ENCODE peak calls at places on chromosomes 11 and 22, in six cellular contexts. P, Z, K, R, Q and O are unnamed samples.

GRCh38 chr11:289706-290620 is 1.0 kb downstream of the PGGHG start:
- DNase-seq in Q (no peak), Z (no peak), P (no peak), K (peak; percentile 69), R (no peak), O (no peak)

GRCh38 chr11:117822031-117822521 is 2.5 kb downstream of the FXYD2 start:
- DNase-seq in P (peak; percentile 17), Q (no peak), K (peak; percentile 84), R (peak; percentile 19), Z (no peak), O (no peak)

GRCh38 chr11:79431535-79431934 is 9.3 kb downstream of the TENM4 start:
- DNase-seq in Z (no peak), K (no peak), P (no peak), R (peak; percentile 43), Q (no peak), O (peak; percentile 94)

GRCh38 chr22:39176673-39177455 is 24.4 kb upstream of the CBX7 start:
- DNase-seq in Z (no peak), P (no peak), K (no peak), R (no peak), Q (no peak), O (no peak)

GRCh38 chr22:30694171-30694637 is 470 bp upstream of the OSBP2 start:
- DNase-seq in R (peak; percentile 67), Q (peak; percentile 75), Z (no peak), K (no peak), P (no peak), O (peak; percentile 28)

GRCh38 chr11:92886243-92886905 is 83.1 kb upstream of the MTNR1B start:
- DNase-seq in Q (peak; percentile 58), Z (peak; percentile 54), P (peak; percentile 70), R (peak; percentile 27), K (peak; percentile 66), O (peak; percentile 55)

GRCh38 chr22:41504397-41504796 is 35.5 kb downstream of the ACO2 start:
- DNase-seq in Q (no peak), P (no peak), Z (no peak), R (peak; percentile 57), K (no peak), O (peak; percentile 83)

GRCh38 chr22:47654922-47655451 is 892.5 kb downstream of the TBC1D22A start:
- DNase-seq in K (no peak), Z (no peak), Q (no peak), P (no peak), R (no peak), O (no peak)

GRCh38 chr11:115765803-115766239 is 261.6 kb upstream of the CADM1 start:
- DNase-seq in K (peak; percentile 7), R (no peak), Z (no peak), Q (no peak), P (no peak), O (no peak)

GRCh38 chr11:3906166-3906565 is 50.7 kb downstream of the STIM1 start:
- DNase-seq in K (no peak), Q (no peak), Z (no peak), R (no peak), P (no peak), O (no peak)

GRCh38 chr22:36027960-36028645 is 521 bp downstream of the RBFOX2 start:
- DNase-seq in P (no peak), Z (no peak), Q (peak; percentile 41), R (no peak), K (no peak), O (no peak)

GRCh38 chr11:121513807-121514206 is 61.0 kb upstream of the SORL1-AS1 start:
- DNase-seq in R (no peak), K (no peak), Z (no peak), Q (no peak), P (no peak), O (no peak)

GRCh38 chr22:30400159-30400558 is 3.3 kb downstream of the SEC14L2 start:
- DNase-seq in R (no peak), Q (no peak), K (no peak), P (no peak), Z (no peak), O (no peak)

GRCh38 chr11:84289381-84289906 is 1003.3 kb upstream of the CCDC90B start:
- DNase-seq in Q (no peak), Z (no peak), R (no peak), P (peak; percentile 60), K (no peak), O (peak; percentile 65)

GRCh38 chr11:2761131-2762030 is 61.6 kb upstream of the KCNQ1OT1 start:
- DNase-seq in P (no peak), R (no peak), K (peak; percentile 1), Q (peak; percentile 61), Z (no peak), O (no peak)

GRCh38 chr11:116696381-116696941 is 76.3 kb downstream of the BUD13 start:
- DNase-seq in K (no peak), Z (no peak), P (no peak), R (peak; percentile 28), Q (peak; percentile 22), O (peak; percentile 4)

GRCh38 chr22:45429921-45430775 is 16.7 kb downstream of the RIBC2 start:
- DNase-seq in Q (no peak), R (no peak), Z (no peak), K (no peak), P (no peak), O (no peak)

GRCh38 chr11:130414107-130415088 is 14.0 kb downstream of the ADAMTS8 start:
- DNase-seq in K (no peak), Z (no peak), P (no peak), R (no peak), Q (no peak), O (peak; percentile 48)

GRCh38 chr11:113839842-113840241 is 35.5 kb downstream of the USP28 start:
- DNase-seq in K (no peak), Q (no peak), Z (no peak), R (no peak), P (no peak), O (no peak)

GRCh38 chr22:39808087-39808486 is 85.5 kb downstream of the ENTHD1 start:
- DNase-seq in P (peak; percentile 16), K (peak; percentile 15), R (peak; percentile 38), Z (peak; percentile 30), Q (peak; percentile 56), O (peak; percentile 21)

DNA sequence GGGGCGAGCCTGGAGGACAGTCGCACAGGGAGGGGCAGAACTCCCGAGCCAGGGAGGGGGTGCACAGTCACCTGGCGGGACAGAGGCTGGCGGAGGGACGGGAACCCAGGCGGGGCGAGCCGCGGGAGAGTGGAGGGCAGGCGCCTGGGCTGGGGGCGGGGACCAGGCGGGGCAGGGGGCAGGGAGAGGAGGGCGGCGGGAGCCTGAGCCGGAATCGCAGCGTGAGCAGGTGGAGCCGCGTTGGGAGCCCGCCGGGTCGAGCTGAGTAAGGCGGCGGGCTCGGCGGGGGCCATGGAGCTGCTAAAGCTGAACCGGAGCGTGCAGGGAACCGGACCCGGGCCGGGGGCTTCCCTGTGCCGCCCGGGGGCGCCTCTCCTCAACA is at the start of gene CCKBR:
- DNase-seq in R (no peak), Q (no peak), K (peak; percentile 13), P (no peak), Z (no peak), O (no peak)
- H3K4me3 ChIP-seq in R (no peak within 1 kb of the TSS), Q (peak within 1 kb of the TSS; percentile 19), K (no peak within 1 kb of the TSS), P (no peak within 1 kb of the TSS), Z (no peak within 1 kb of the TSS), O (no peak within 1 kb of the TSS)

GRCh38 chr11:107747622-107748021 is 35.8 kb upstream of the SLN start:
- DNase-seq in K (no peak), P (no peak), Q (no peak), R (no peak), Z (no peak), O (no peak)

GRCh38 chr11:107744736-107745135 is 32.9 kb upstream of the SLN start:
- DNase-seq in K (no peak), Q (no peak), R (no peak), P (no peak), Z (no peak), O (no peak)

GRCh38 chr11:107740256-107740655 is 28.4 kb upstream of the SLN start:
- DNase-seq in K (no peak), P (no peak), R (no peak), Q (no peak), Z (no peak), O (peak; percentile 67)

GRCh38 chr11:107741044-107741823 is 29.4 kb upstream of the SLN start:
- DNase-seq in Q (no peak), R (peak; percentile 55), Z (peak; percentile 21), P (peak; percentile 57), K (no peak), O (peak; percentile 42)

GRCh38 chr11:107743161-107743560 is 31.3 kb upstream of the SLN start:
- DNase-seq in Z (no peak), K (no peak), Q (no peak), P (no peak), R (no peak), O (no peak)
- TF ChIP-seq CTCF in Z (no peak), K (no peak), Q (no peak), P (no peak), R (no peak), O (no peak)

DNA sequence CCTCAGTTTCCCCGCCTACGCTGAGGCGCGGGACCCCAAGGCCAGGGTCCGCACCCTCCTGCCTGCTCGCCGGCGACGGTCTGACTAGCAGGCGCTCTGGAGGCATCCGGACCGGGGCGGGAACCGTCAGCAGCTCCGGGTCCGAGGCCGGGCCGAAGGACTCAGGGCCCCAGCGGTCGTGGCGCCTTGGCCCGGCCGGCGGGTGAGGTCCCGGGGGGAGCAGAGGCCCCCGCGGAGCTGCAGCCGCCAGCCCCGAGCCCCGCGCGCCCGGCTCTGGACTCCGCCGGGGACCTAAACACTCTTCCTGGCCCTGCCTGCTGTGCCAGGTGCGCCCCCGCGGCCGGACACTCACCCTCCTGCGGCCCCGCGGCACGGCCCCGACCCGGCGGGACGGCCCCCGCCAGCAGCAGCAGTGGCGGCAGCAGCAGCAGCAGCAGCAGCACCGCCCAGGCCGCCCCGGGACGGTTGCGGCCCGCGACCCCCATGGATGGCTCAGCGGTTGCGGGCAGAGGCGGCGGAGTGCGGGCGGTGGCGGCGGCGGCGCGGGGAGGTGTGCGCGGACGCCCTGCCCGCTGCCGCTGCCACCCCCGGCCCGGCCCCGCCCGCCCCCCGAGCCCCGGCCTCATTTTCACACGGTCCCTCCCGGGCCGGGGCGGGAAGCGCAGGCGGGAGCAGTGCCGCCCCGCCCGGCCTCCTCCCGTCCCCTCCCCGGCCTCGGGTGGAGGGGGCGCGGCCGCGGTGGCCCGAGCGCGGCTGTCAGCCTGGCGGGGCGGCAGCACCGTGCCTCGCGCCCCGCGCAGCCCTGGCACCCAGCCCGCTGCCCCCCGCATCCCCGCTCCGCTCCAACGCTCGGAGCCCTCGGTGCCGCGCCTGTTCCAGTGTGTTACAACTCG is at the start of gene SCUBE2:
- DNase-seq in R (peak; percentile 23), Z (no peak), Q (peak; percentile 26), K (no peak), P (no peak), O (no peak)
- H3K4me3 ChIP-seq in R (peak within 1 kb of the TSS; percentile 28), Z (peak within 1 kb of the TSS; percentile 40), Q (peak within 1 kb of the TSS; percentile 38), K (no peak within 1 kb of the TSS), P (peak within 1 kb of the TSS; percentile 45), O (peak within 1 kb of the TSS; percentile 21)

GRCh38 chr11:70180906-70181305 is 22.2 kb upstream of the FADD start:
- DNase-seq in Q (no peak), K (no peak), Z (no peak), R (no peak), P (no peak), O (no peak)

GRCh38 chr11:70182266-70182665 is 20.8 kb upstream of the FADD start:
- DNase-seq in K (no peak), P (no peak), R (no peak), Q (no peak), Z (no peak), O (no peak)

GRCh38 chr11:70173018-70173417 is 30.1 kb upstream of the FADD start:
- DNase-seq in Z (peak; percentile 20), P (no peak), Q (no peak), K (no peak), R (no peak), O (no peak)

GRCh38 chr11:70174846-70175764 is 28.0 kb upstream of the FADD start:
- DNase-seq in Z (no peak), R (no peak), K (no peak), P (no peak), Q (no peak), O (no peak)

GRCh38 chr11:70176940-70177689 is 26.0 kb upstream of the FADD start:
- DNase-seq in P (no peak), Z (peak; percentile 13), R (no peak), K (peak; percentile 58), Q (peak; percentile 29), O (peak; percentile 14)
- TF ChIP-seq CTCF in P (peak; percentile 40), Z (peak; percentile 66), R (peak; percentile 38), K (peak; percentile 77), Q (peak; percentile 67), O (peak; percentile 50)